ENCODE peak calls at places on chromosomes 12 and 14, in nine cellular contexts. E is substantia nigra; U is mesendoderm; K is amygdala; S is effector memory CD4-positive, alpha-beta T cell; F is stimulated activated CD8-positive, alpha-beta memory T cell treated with anti-CD3 and anti-CD28 coated beads, Interleukin-15, amount 100 ng/mL, for 48 hours; B is GM06990; T is NCI-H1105; Q is Panc1. R is an unnamed sample.

GRCh38 chr12:39440781-39441180 is 2.1 kb downstream of the KIF21A start:
- DNase-seq in E (no peak), U (peak), K (no peak), S (no peak), F (no peak), B (no peak), T (no peak), Q (no peak), R (no peak)

GRCh38 chr12:121573949-121574520 is 6.8 kb downstream of the KDM2B start:
- DNase-seq in E (no peak), U (no peak), K (no peak), S (no peak), F (no peak), B (no peak), T (no peak), Q (no peak), R (no peak)

GRCh38 chr14:82796081-82796480 is 1262.4 kb upstream of the SEL1L start:
- DNase-seq in E (no peak), U (no peak), K (no peak), S (no peak), F (no peak), B (no peak), T (no peak), Q (no peak), R (no peak)

GRCh38 chr14:103932791-103933490 is 4.7 kb downstream of the TDRD9 start:
- DNase-seq in E (no peak), U (no peak), K (no peak), S (no peak), F (no peak), B (no peak), T (no peak), Q (no peak), R (no peak)

GRCh38 chr14:106203438-106203837 is 677.1 kb downstream of the TMEM121 start:
- DNase-seq in E (no peak), U (no peak), K (no peak), S (no peak), F (no peak), B (no peak), T (no peak), Q (no peak), R (no peak)

GRCh38 chr14:94780536-94781404 is 10.9 kb upstream of the GSC start:
- DNase-seq in E (no peak), U (peak), K (no peak), S (no peak), F (no peak), B (no peak), T (no peak), Q (no peak), R (no peak)

GRCh38 chr12:49328816-49329215 is 5.8 kb downstream of the TROAP start:
- DNase-seq in E (no peak), U (no peak), K (no peak), S (no peak), F (no peak), B (no peak), T (no peak), Q (no peak), R (no peak)

GRCh38 chr14:88698651-88699050 is 94.1 kb downstream of the EML5 start:
- DNase-seq in E (no peak), U (no peak), K (no peak), S (no peak), F (no peak), B (no peak), T (no peak), Q (no peak), R (no peak)

GRCh38 chr14:95521001-95521400 is 4.6 kb upstream of the SYNE3 start:
- DNase-seq in E (no peak), U (no peak), K (no peak), S (no peak), F (no peak), B (no peak), T (no peak), Q (no peak), R (no peak)

GRCh38 chr12:130948136-130948535 is 5.6 kb upstream of the ADGRD1 start:
- DNase-seq in E (no peak), U (peak), K (no peak), S (no peak), F (no peak), B (no peak), T (no peak), Q (no peak), R (peak)

GRCh38 chr12:48882325-48882687 is 16.6 kb upstream of the RND1 start:
- DNase-seq in E (no peak), U (peak), K (no peak), S (no peak), F (no peak), B (no peak), T (no peak), Q (no peak), R (peak)

GRCh38 chr12:9933966-9934365 is 1.8 kb upstream of the CLEC2A start:
- DNase-seq in E (no peak), U (no peak), K (no peak), S (no peak), F (no peak), B (no peak), T (no peak), Q (no peak), R (no peak)

GRCh38 chr12:42234970-42235369 is 3.1 kb downstream of the YAF2 start:
- DNase-seq in E (no peak), U (no peak), K (no peak), S (no peak), F (no peak), B (no peak), T (no peak), Q (no peak), R (no peak)

GRCh38 chr14:77086951-77087350 is 11.1 kb upstream of the CIPC start:
- DNase-seq in E (no peak), U (peak), K (no peak), S (no peak), F (no peak), B (no peak), T (no peak), Q (no peak), R (no peak)

GRCh38 chr12:124453419-124454351 is 113.7 kb downstream of the NCOR2 start:
- DNase-seq in E (peak), U (peak), K (peak), S (peak), F (peak), B (peak), T (no peak), Q (peak), R (peak)

GRCh38 chr12:24773996-24774395 is 174.9 kb downstream of the BCAT1 start:
- DNase-seq in E (no peak), U (no peak), K (no peak), S (no peak), F (no peak), B (no peak), T (no peak), Q (no peak), R (no peak)